ENCODE peak calls at places on chromosomes 12 and 14, in nine cellular contexts. D, R, L, U, V, G, O, S and N are unnamed samples. For H3K9me3, the result is how much of the 10 kb centered on the place peaks cover.

GRCh38 chr14:89592961-89593360 is 175.9 kb upstream of the FOXN3 start:
- DNase-seq in D (no peak), R (no peak), L (no peak), U (no peak), V (no peak), G (no peak), O (no peak), S (no peak), N (no peak)

GRCh38 chr14:53295985-53296582 is 143.0 kb upstream of the DDHD1 start:
- DNase-seq in D (no peak), R (peak), L (no peak), U (no peak), V (no peak), G (no peak), O (peak), S (no peak), N (no peak)

GRCh38 chr12:49023812-49024211 is 5.2 kb upstream of the PRKAG1 start:
- DNase-seq in D (no peak), R (no peak), L (no peak), U (no peak), V (no peak), G (no peak), O (no peak), S (no peak), N (no peak)

GRCh38 chr14:67650161-67650560 is 24.3 kb downstream of the VTI1B start:
- DNase-seq in D (no peak), R (no peak), L (no peak), U (no peak), V (no peak), G (no peak), O (no peak), S (no peak), N (no peak)

GRCh38 chr14:50242566-50243288 is 11.3 kb upstream of the SOS2 start:
- DNase-seq in D (no peak), R (no peak), L (no peak), U (no peak), V (no peak), G (no peak), O (no peak), S (no peak), N (no peak)

GRCh38 chr12:89789862-89790261 is 81.2 kb upstream of the ATP2B1 start:
- DNase-seq in D (no peak), R (no peak), L (no peak), U (no peak), V (no peak), G (no peak), O (no peak), S (no peak), N (no peak)

GRCh38 chr14:96121660-96122395 is 82.7 kb downstream of the C14orf132 start:
- DNase-seq in D (no peak), R (no peak), L (no peak), U (peak), V (no peak), G (no peak), O (peak), S (no peak), N (no peak)

GRCh38 chr12:19894803-19895202 is 455.5 kb downstream of the AEBP2 start:
- DNase-seq in D (no peak), R (no peak), L (no peak), U (no peak), V (no peak), G (no peak), O (no peak), S (no peak), N (no peak)

GRCh38 chr14:104315625-104316024 is 177.2 kb downstream of the KIF26A start:
- DNase-seq in D (no peak), R (no peak), L (no peak), U (no peak), V (no peak), G (no peak), O (no peak), S (peak), N (peak)

GRCh38 chr14:79056879-79057278 is 886.7 kb downstream of the NRXN3 start:
- DNase-seq in D (no peak), R (no peak), L (no peak), U (peak), V (no peak), G (no peak), O (peak), S (no peak), N (no peak)

GRCh38 chr12:112751844-112752243 is 39.7 kb upstream of the RPH3A start:
- DNase-seq in D (no peak), R (no peak), L (no peak), U (no peak), V (no peak), G (no peak), O (no peak), S (no peak), N (no peak)

GRCh38 chr12:85092814-85093370 is 56.7 kb downstream of the LRRIQ1 start:
- DNase-seq in D (no peak), R (no peak), L (no peak), U (no peak), V (no peak), G (no peak), O (no peak), S (no peak), N (no peak)

GRCh38 chr12:19741132-19741489 is 301.8 kb downstream of the AEBP2 start:
- DNase-seq in D (no peak), R (peak), L (no peak), U (no peak), V (no peak), G (no peak), O (no peak), S (no peak), N (no peak)

GRCh38 chr14:22977434-22977683 is 5.0 kb downstream of the AJUBA start:
- DNase-seq in D (no peak), R (no peak), L (no peak), U (no peak), V (no peak), G (no peak), O (no peak), S (no peak), N (no peak)

GRCh38 chr12:102479099-102479887 is 1.1 kb downstream of the IGF1 start:
- DNase-seq in D (no peak), R (peak), L (no peak), U (no peak), V (no peak), G (peak), O (no peak), S (no peak), N (no peak)

GRCh38 chr12:104450700-104451099 is 6.0 kb upstream of the CHST11 start:
- DNase-seq in D (no peak), R (no peak), L (no peak), U (no peak), V (no peak), G (no peak), O (no peak), S (no peak), N (no peak)

GRCh38 chr12:68118096-68118755 is 41.3 kb downstream of the IFNG start:
- DNase-seq in D (no peak), R (no peak), L (no peak), U (no peak), V (no peak), G (no peak), O (no peak), S (no peak), N (no peak)

GRCh38 chr12:67452119-67452805 is 183.1 kb downstream of the CAND1 start:
- DNase-seq in D (no peak), R (no peak), L (no peak), U (no peak), V (no peak), G (no peak), O (no peak), S (no peak), N (no peak)

GRCh38 chr12:122421263-122421814 is 1.1 kb downstream of the CLIP1 start:
- DNase-seq in D (peak), R (peak), L (peak), U (no peak), V (peak), G (peak), O (peak), S (peak), N (no peak)

GRCh38 chr14:77126461-77126990 is 15.1 kb downstream of the ZDHHC22 start:
- DNase-seq in D (no peak), R (no peak), L (no peak), U (no peak), V (no peak), G (no peak), O (no peak), S (no peak), N (no peak)

GRCh38 chr12:115002434-115002833 is 318.5 kb upstream of the TBX3 start:
- DNase-seq in D (no peak), R (no peak), L (no peak), U (no peak), V (no peak), G (no peak), O (no peak), S (no peak), N (no peak)

GRCh38 chr14:23070262-23071129 is 13.2 kb upstream of the CDH24 start:
- DNase-seq in D (no peak), R (peak), L (no peak), U (no peak), V (no peak), G (no peak), O (no peak), S (no peak), N (no peak)

GRCh38 chr14:85475113-85475512 is 54.8 kb upstream of the FLRT2 start:
- DNase-seq in D (no peak), R (no peak), L (no peak), U (no peak), V (no peak), G (no peak), O (no peak), S (no peak), N (no peak)

GRCh38 chr14:105294142-105294597 is 6.6 kb downstream of the BRF1 start:
- DNase-seq in D (no peak), R (no peak), L (no peak), U (no peak), V (no peak), G (no peak), O (no peak), S (no peak), N (no peak)

GRCh38 chr12:94247256-94247655 is 98.9 kb downstream of the PLXNC1 start:
- DNase-seq in D (no peak), R (no peak), L (no peak), U (no peak), V (no peak), G (no peak), O (no peak), S (no peak), N (no peak)

GRCh38 chr12:92938623-92939022 is 9.5 kb upstream of the EEA1 start:
- DNase-seq in D (no peak), R (no peak), L (no peak), U (no peak), V (no peak), G (no peak), O (no peak), S (no peak), N (no peak)

GRCh38 chr12:64390275-64390851 is at the start of gene C12orf56:
- DNase-seq in D (no peak), R (peak), L (no peak), U (no peak), V (no peak), G (peak), O (no peak), S (no peak), N (no peak)

GRCh38 chr12:106030210-106031175 is 108.3 kb downstream of the NUAK1 start:
- DNase-seq in D (no peak), R (no peak), L (no peak), U (peak), V (no peak), G (no peak), O (peak), S (no peak), N (no peak)

GRCh38 chr14:84017533-84017932 is 1512.4 kb upstream of the FLRT2 start:
- DNase-seq in D (no peak), R (no peak), L (no peak), U (no peak), V (no peak), G (peak), O (no peak), S (no peak), N (peak)
- H3K9me3 ChIP-seq in D (under half), R (under half), L (under half), U (under half), V (under half), G (under half), O (under half), S (under half), N (under half)

DNA sequence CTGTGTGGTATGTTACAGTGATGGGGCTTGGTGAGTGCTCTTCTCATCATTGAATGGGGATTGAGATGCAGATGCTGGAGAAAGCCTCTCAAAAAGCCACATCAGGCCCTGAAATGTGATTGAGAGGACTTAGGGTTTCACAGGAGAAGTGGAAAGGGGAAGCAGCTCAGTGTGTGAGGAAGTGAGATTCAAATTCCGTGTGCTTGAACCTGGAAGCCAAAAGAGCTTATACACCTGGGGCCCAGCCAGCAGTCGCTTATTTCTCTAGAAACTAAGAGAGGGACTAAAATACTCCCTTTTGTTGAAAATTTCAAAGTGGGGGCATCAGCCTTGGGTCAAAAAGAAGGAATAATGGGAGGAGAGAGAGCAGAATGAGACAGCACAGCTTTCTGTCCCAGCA is 39.1 kb upstream of the GZMB start:
- DNase-seq in D (no peak), R (no peak), L (no peak), U (no peak), V (no peak), G (no peak), O (no peak), S (no peak), N (no peak)
- H3K9me3 ChIP-seq in D (under half), R (under half), L (under half), U (under half), V (under half), G (under half), O (under half), S (under half), N (under half)

DNA sequence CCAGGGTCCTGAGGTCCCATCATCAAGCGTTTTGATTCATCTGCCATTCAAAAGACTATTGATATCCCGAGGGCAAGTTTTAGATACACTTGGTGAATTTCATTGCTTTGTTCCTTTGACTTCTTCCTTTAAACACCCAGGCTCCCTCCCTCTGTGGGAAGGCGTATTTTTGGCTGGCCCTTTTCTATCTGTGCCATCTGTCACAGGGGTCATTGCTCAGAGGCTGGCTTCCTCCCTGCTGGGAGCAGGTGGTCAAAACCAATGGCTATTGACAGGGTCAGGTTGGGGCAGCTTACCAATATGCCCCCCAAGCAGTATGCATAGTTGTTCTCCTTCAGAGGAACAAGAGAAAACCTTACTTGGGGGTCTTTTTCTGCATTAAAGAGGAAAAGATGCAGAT is 40.0 kb downstream of the SCN8A start:
- DNase-seq in D (no peak), R (no peak), L (no peak), U (no peak), V (no peak), G (no peak), O (no peak), S (no peak), N (no peak)
- H3K9me3 ChIP-seq in D (under half), R (under half), L (under half), U (under half), V (under half), G (under half), O (under half), S (under half), N (under half)

GRCh38 chr12:133225527-133225926 is 10.2 kb downstream of the ANHX start:
- DNase-seq in D (no peak), R (no peak), L (no peak), U (no peak), V (no peak), G (no peak), O (no peak), S (no peak), N (no peak)
- H3K9me3 ChIP-seq in D (under half), R (under half), L (under half), U (half or more), V (under half), G (under half), O (under half), S (under half), N (under half)

DNA sequence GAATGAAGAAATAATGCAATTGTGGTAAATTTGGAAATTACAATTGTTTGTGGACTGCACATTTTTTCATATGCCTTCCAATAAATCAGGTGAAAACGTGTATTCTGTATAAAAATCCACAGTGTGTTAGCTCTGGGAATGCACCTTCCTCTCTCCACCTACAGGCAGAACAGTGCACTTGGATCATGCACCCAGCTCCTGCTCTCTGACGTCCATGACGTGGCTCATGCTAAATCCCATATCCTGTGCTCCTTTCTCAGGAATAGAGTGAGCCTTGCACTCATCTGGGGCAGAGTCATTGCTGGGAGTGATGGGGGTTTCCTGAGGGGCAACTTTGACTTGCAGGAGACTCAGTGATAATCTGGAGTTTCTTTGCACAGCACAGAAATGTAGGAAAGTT is 1282.1 kb downstream of the TMEM121 start:
- DNase-seq in D (no peak), R (no peak), L (no peak), U (no peak), V (no peak), G (no peak), O (no peak), S (no peak), N (no peak)
- H3K9me3 ChIP-seq in D (under half), R (under half), L (under half), U (under half), V (under half), G (under half), O (under half), S (under half), N (under half)

DNA sequence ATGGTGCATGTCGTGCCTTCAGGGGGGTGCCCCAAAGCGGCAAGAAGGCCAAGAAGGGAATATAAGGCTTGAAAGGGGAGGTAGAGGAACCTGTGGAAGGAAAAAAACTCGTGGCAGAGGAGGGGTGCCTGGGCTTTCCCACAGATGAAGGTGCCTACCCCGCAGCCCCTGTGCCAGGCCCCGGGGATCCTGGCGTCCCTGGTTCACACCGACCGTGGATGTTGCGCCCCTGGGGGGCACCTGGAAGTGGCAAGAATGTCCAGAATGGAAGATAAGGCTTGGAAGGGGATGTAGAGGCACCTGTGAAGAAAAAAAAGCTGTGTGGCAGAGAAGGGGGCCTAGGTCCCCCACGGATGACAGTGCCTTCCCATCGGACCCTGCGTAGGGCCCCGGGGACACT is 282.2 kb downstream of the ALG10 start:
- DNase-seq in D (no peak), R (no peak), L (no peak), U (no peak), V (no peak), G (no peak), O (no peak), S (no peak), N (no peak)
- H3K9me3 ChIP-seq in D (under half), R (under half), L (under half), U (half or more), V (half or more), G (under half), O (under half), S (under half), N (half or more)

GRCh38 chr12:75020068-75020557 is 189.5 kb downstream of the KCNC2 start:
- DNase-seq in D (no peak), R (no peak), L (no peak), U (no peak), V (no peak), G (no peak), O (no peak), S (no peak), N (no peak)
- H3K9me3 ChIP-seq in D (under half), R (under half), L (under half), U (under half), V (under half), G (under half), O (under half), S (under half), N (half or more)

DNA sequence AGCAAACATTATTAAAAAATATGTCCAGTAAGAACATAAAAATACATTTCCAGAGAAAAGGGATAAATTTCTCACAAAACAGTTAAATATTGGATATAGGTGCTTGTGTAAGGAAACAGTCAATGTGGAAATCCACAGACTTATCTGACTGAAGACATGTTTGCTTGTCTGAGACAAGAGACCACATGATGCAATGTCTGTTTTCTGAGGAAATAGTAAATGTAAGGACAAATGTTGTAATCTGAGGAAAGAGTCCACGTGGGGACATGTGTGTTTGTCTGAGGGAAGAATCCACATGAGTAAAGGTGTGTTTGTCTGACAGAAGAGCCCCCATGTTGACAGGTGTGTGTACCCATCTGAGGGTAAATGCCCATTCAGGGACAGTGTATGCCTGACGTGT is 1093.2 kb downstream of the TMEM121 start:
- DNase-seq in D (no peak), R (no peak), L (no peak), U (no peak), V (no peak), G (no peak), O (no peak), S (no peak), N (no peak)
- H3K9me3 ChIP-seq in D (under half), R (under half), L (under half), U (under half), V (under half), G (under half), O (under half), S (under half), N (under half)

GRCh38 chr12:34300376-34301250 is 278.3 kb downstream of the ALG10 start:
- DNase-seq in D (no peak), R (no peak), L (no peak), U (no peak), V (no peak), G (no peak), O (no peak), S (peak), N (no peak)

GRCh38 chr12:34298971-34299801 is 276.9 kb downstream of the ALG10 start:
- DNase-seq in D (peak), R (no peak), L (no peak), U (no peak), V (no peak), G (no peak), O (no peak), S (no peak), N (no peak)

GRCh38 chr12:34301251-34302130 is 279.2 kb downstream of the ALG10 start:
- DNase-seq in D (no peak), R (no peak), L (no peak), U (no peak), V (no peak), G (no peak), O (no peak), S (peak), N (no peak)

GRCh38 chr12:34298176-34298970 is 276.1 kb downstream of the ALG10 start:
- DNase-seq in D (peak), R (no peak), L (no peak), U (no peak), V (no peak), G (no peak), O (no peak), S (peak), N (no peak)

DNA sequence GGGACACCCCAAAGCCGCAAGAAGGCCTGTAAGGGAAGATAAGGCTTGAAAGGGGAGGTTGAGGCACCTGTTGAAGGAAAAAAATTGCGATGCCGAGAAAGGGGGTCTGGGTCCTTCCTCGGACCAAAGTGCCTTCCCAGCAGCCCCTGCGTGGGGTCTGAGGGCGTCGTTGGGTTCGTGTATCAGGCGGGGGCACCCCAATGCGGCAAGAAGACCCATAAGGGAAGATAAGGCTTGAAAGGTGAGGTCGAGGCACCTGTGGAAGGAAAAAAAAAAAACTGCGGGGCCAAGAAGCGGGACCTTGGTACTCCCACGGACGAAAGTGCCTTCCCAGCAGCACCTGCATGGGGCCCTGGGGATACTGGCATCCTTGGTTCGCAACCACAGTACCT is 277.5 kb downstream of the ALG10 start:
- DNase-seq in D (no peak), R (no peak), L (no peak), U (no peak), V (no peak), G (no peak), O (no peak), S (peak), N (no peak)
- H3K9me3 ChIP-seq in D (under half), R (under half), L (under half), U (half or more), V (half or more), G (under half), O (under half), S (under half), N (half or more)

GRCh38 chr14:33098016-33098415 is 159.3 kb downstream of the NPAS3 start:
- DNase-seq in D (no peak), R (no peak), L (no peak), U (no peak), V (no peak), G (no peak), O (no peak), S (no peak), N (no peak)
- H3K9me3 ChIP-seq in D (under half), R (under half), L (under half), U (under half), V (under half), G (under half), O (under half), S (under half), N (under half)